ENCODE peak calls at places on chromosomes 13 and 19, in eight cellular contexts. One of them, this sample, is unnamed.

GRCh38 chr19:46198756-46199155 is 30.8 kb upstream of the IGFL1 start:
- DNase-seq in IMR-90: no peak
- DNase-seq in fibroblast of lung: peak; percentile 49
- DNase-seq in mesenchymal stem cell: no peak
- DNase-seq in body of pancreas: no peak
- DNase-seq in K562: no peak
- DNase-seq in CD8-positive, alpha-beta memory T cell: no peak
- DNase-seq in CD4-positive, CD25-positive, alpha-beta regulatory T cell: no peak
- DNase-seq in this sample: no peak

GRCh38 chr13:33009019-33009418 is 7.2 kb upstream of the KL start:
- DNase-seq in IMR-90: no peak
- DNase-seq in fibroblast of lung: no peak
- DNase-seq in mesenchymal stem cell: no peak
- DNase-seq in body of pancreas: no peak
- DNase-seq in K562: no peak
- DNase-seq in CD8-positive, alpha-beta memory T cell: no peak
- DNase-seq in CD4-positive, CD25-positive, alpha-beta regulatory T cell: no peak
- DNase-seq in this sample: no peak

GRCh38 chr13:39893808-39894207 is 238.3 kb downstream of the COG6 start:
- DNase-seq in IMR-90: no peak
- DNase-seq in fibroblast of lung: no peak
- DNase-seq in mesenchymal stem cell: no peak
- DNase-seq in body of pancreas: no peak
- DNase-seq in K562: no peak
- DNase-seq in CD8-positive, alpha-beta memory T cell: no peak
- DNase-seq in CD4-positive, CD25-positive, alpha-beta regulatory T cell: no peak
- DNase-seq in this sample: no peak

GRCh38 chr13:59880468-59880867 is 283.3 kb downstream of the DIAPH3 start:
- DNase-seq in IMR-90: peak; percentile 28
- DNase-seq in fibroblast of lung: peak; percentile 10
- DNase-seq in mesenchymal stem cell: peak; percentile 22
- DNase-seq in body of pancreas: no peak
- DNase-seq in K562: no peak
- DNase-seq in CD8-positive, alpha-beta memory T cell: no peak
- DNase-seq in CD4-positive, CD25-positive, alpha-beta regulatory T cell: no peak
- DNase-seq in this sample: no peak

GRCh38 chr19:2627319-2627829 is 75.1 kb downstream of the GNG7 start:
- DNase-seq in IMR-90: peak; percentile 99
- DNase-seq in fibroblast of lung: peak; percentile 99
- DNase-seq in mesenchymal stem cell: peak; percentile 97
- DNase-seq in body of pancreas: peak; percentile 86
- DNase-seq in K562: no peak
- DNase-seq in CD8-positive, alpha-beta memory T cell: no peak
- DNase-seq in CD4-positive, CD25-positive, alpha-beta regulatory T cell: peak; percentile 23
- DNase-seq in this sample: peak; percentile 30

GRCh38 chr19:18440421-18440877 is 2.5 kb upstream of the ISYNA1 start:
- DNase-seq in IMR-90: no peak
- DNase-seq in fibroblast of lung: no peak
- DNase-seq in mesenchymal stem cell: no peak
- DNase-seq in body of pancreas: no peak
- DNase-seq in K562: no peak
- DNase-seq in CD8-positive, alpha-beta memory T cell: no peak
- DNase-seq in CD4-positive, CD25-positive, alpha-beta regulatory T cell: peak; percentile 43
- DNase-seq in this sample: peak; percentile 83

GRCh38 chr19:10270616-10271394 is at the start of gene ICAM1:
- DNase-seq in IMR-90: peak; percentile 66
- DNase-seq in fibroblast of lung: peak; percentile 62
- DNase-seq in mesenchymal stem cell: peak; percentile 94
- DNase-seq in body of pancreas: peak; percentile 59
- DNase-seq in K562: peak; percentile 77
- DNase-seq in CD8-positive, alpha-beta memory T cell: peak; percentile 73
- DNase-seq in CD4-positive, CD25-positive, alpha-beta regulatory T cell: peak; percentile 88
- DNase-seq in this sample: peak; percentile 93

GRCh38 chr13:43127103-43127817 is 103.9 kb downstream of the DNAJC15 start:
- DNase-seq in IMR-90: no peak
- DNase-seq in fibroblast of lung: no peak
- DNase-seq in mesenchymal stem cell: peak; percentile 28
- DNase-seq in body of pancreas: no peak
- DNase-seq in K562: no peak
- DNase-seq in CD8-positive, alpha-beta memory T cell: no peak
- DNase-seq in CD4-positive, CD25-positive, alpha-beta regulatory T cell: no peak
- DNase-seq in this sample: no peak

GRCh38 chr13:60062502-60062901 is 101.2 kb downstream of the DIAPH3 start:
- DNase-seq in IMR-90: peak; percentile 51
- DNase-seq in fibroblast of lung: no peak
- DNase-seq in mesenchymal stem cell: no peak
- DNase-seq in body of pancreas: no peak
- DNase-seq in K562: no peak
- DNase-seq in CD8-positive, alpha-beta memory T cell: no peak
- DNase-seq in CD4-positive, CD25-positive, alpha-beta regulatory T cell: no peak
- DNase-seq in this sample: no peak

GRCh38 chr13:62564770-62565169 is 1149.1 kb upstream of the PCDH20 start:
- DNase-seq in IMR-90: no peak
- DNase-seq in fibroblast of lung: no peak
- DNase-seq in mesenchymal stem cell: no peak
- DNase-seq in body of pancreas: no peak
- DNase-seq in K562: no peak
- DNase-seq in CD8-positive, alpha-beta memory T cell: no peak
- DNase-seq in CD4-positive, CD25-positive, alpha-beta regulatory T cell: no peak
- DNase-seq in this sample: no peak

GRCh38 chr13:86399572-86399971 is 600.4 kb upstream of the SLITRK6 start:
- DNase-seq in IMR-90: no peak
- DNase-seq in fibroblast of lung: no peak
- DNase-seq in mesenchymal stem cell: no peak
- DNase-seq in body of pancreas: no peak
- DNase-seq in K562: no peak
- DNase-seq in CD8-positive, alpha-beta memory T cell: no peak
- DNase-seq in CD4-positive, CD25-positive, alpha-beta regulatory T cell: no peak
- DNase-seq in this sample: no peak

GRCh38 chr19:19211499-19212432 is at the start of gene NCAN:
- DNase-seq in IMR-90: no peak
- DNase-seq in fibroblast of lung: no peak
- DNase-seq in mesenchymal stem cell: no peak
- DNase-seq in body of pancreas: no peak
- DNase-seq in K562: peak; percentile 65
- DNase-seq in CD8-positive, alpha-beta memory T cell: no peak
- DNase-seq in CD4-positive, CD25-positive, alpha-beta regulatory T cell: no peak
- DNase-seq in this sample: peak; percentile 95

GRCh38 chr19:7973883-7974282 is 30.4 kb upstream of the TIMM44 start:
- DNase-seq in IMR-90: no peak
- DNase-seq in fibroblast of lung: no peak
- DNase-seq in mesenchymal stem cell: no peak
- DNase-seq in body of pancreas: no peak
- DNase-seq in K562: no peak
- DNase-seq in CD8-positive, alpha-beta memory T cell: no peak
- DNase-seq in CD4-positive, CD25-positive, alpha-beta regulatory T cell: no peak
- DNase-seq in this sample: no peak

GRCh38 chr19:23762884-23763711 is 4.4 kb upstream of the ZNF681 start:
- DNase-seq in IMR-90: peak; percentile 13
- DNase-seq in fibroblast of lung: peak; percentile 70
- DNase-seq in mesenchymal stem cell: peak; percentile 69
- DNase-seq in body of pancreas: peak; percentile 88
- DNase-seq in K562: peak; percentile 86
- DNase-seq in CD8-positive, alpha-beta memory T cell: peak; percentile 87
- DNase-seq in CD4-positive, CD25-positive, alpha-beta regulatory T cell: peak; percentile 78
- DNase-seq in this sample: peak; percentile 89

GRCh38 chr13:32029684-32030083 is 1.9 kb upstream of the FRY start:
- DNase-seq in IMR-90: no peak
- DNase-seq in fibroblast of lung: no peak
- DNase-seq in mesenchymal stem cell: no peak
- DNase-seq in body of pancreas: no peak
- DNase-seq in K562: no peak
- DNase-seq in CD8-positive, alpha-beta memory T cell: no peak
- DNase-seq in CD4-positive, CD25-positive, alpha-beta regulatory T cell: no peak
- DNase-seq in this sample: no peak

GRCh38 chr19:15464394-15465385 is at the start of gene RASAL3:
- DNase-seq in IMR-90: no peak
- DNase-seq in fibroblast of lung: no peak
- DNase-seq in mesenchymal stem cell: no peak
- DNase-seq in body of pancreas: no peak
- DNase-seq in K562: no peak
- DNase-seq in CD8-positive, alpha-beta memory T cell: peak; percentile 60
- DNase-seq in CD4-positive, CD25-positive, alpha-beta regulatory T cell: peak; percentile 85
- DNase-seq in this sample: no peak

GRCh38 chr13:18949970-18950369 is 231.7 kb downstream of the TUBA3C start:
- DNase-seq in IMR-90: no peak
- DNase-seq in fibroblast of lung: no peak
- DNase-seq in mesenchymal stem cell: no peak
- DNase-seq in body of pancreas: no peak
- DNase-seq in K562: no peak
- DNase-seq in CD8-positive, alpha-beta memory T cell: no peak
- DNase-seq in CD4-positive, CD25-positive, alpha-beta regulatory T cell: no peak
- DNase-seq in this sample: peak; percentile 22

GRCh38 chr19:13366529-13367143 is 139.6 kb downstream of the CACNA1A start:
- DNase-seq in IMR-90: peak; percentile 31
- DNase-seq in fibroblast of lung: peak; percentile 13
- DNase-seq in mesenchymal stem cell: no peak
- DNase-seq in body of pancreas: no peak
- DNase-seq in K562: peak; percentile 51
- DNase-seq in CD8-positive, alpha-beta memory T cell: no peak
- DNase-seq in CD4-positive, CD25-positive, alpha-beta regulatory T cell: no peak
- DNase-seq in this sample: peak; percentile 60

GRCh38 chr19:8576273-8576993 is 809 bp downstream of the MYO1F start:
- DNase-seq in IMR-90: no peak
- DNase-seq in fibroblast of lung: no peak
- DNase-seq in mesenchymal stem cell: no peak
- DNase-seq in body of pancreas: no peak
- DNase-seq in K562: no peak
- DNase-seq in CD8-positive, alpha-beta memory T cell: peak; percentile 2
- DNase-seq in CD4-positive, CD25-positive, alpha-beta regulatory T cell: peak; percentile 38
- DNase-seq in this sample: no peak

GRCh38 chr13:46607768-46608553 is 55.0 kb downstream of the LRCH1 start:
- DNase-seq in IMR-90: no peak
- DNase-seq in fibroblast of lung: no peak
- DNase-seq in mesenchymal stem cell: no peak
- DNase-seq in body of pancreas: no peak
- DNase-seq in K562: no peak
- DNase-seq in CD8-positive, alpha-beta memory T cell: no peak
- DNase-seq in CD4-positive, CD25-positive, alpha-beta regulatory T cell: peak; percentile 19
- DNase-seq in this sample: no peak

GRCh38 chr19:35265126-35265995 is 3.4 kb upstream of the USF2 start:
- DNase-seq in IMR-90: no peak
- DNase-seq in fibroblast of lung: no peak
- DNase-seq in mesenchymal stem cell: no peak
- DNase-seq in body of pancreas: peak; percentile 40
- DNase-seq in K562: no peak
- DNase-seq in CD8-positive, alpha-beta memory T cell: no peak
- DNase-seq in CD4-positive, CD25-positive, alpha-beta regulatory T cell: no peak
- DNase-seq in this sample: peak; percentile 26

GRCh38 chr19:36489920-36490415 is 607 bp upstream of the ZNF566 start:
- DNase-seq in IMR-90: peak; percentile 95
- DNase-seq in fibroblast of lung: peak; percentile 96
- DNase-seq in mesenchymal stem cell: no peak
- DNase-seq in body of pancreas: peak; percentile 67
- DNase-seq in K562: peak; percentile 87
- DNase-seq in CD8-positive, alpha-beta memory T cell: peak; percentile 64
- DNase-seq in CD4-positive, CD25-positive, alpha-beta regulatory T cell: peak; percentile 89
- DNase-seq in this sample: peak; percentile 92

GRCh38 chr13:62209539-62209938 is 793.9 kb upstream of the PCDH20 start:
- DNase-seq in IMR-90: no peak
- DNase-seq in fibroblast of lung: no peak
- DNase-seq in mesenchymal stem cell: no peak
- DNase-seq in body of pancreas: no peak
- DNase-seq in K562: no peak
- DNase-seq in CD8-positive, alpha-beta memory T cell: no peak
- DNase-seq in CD4-positive, CD25-positive, alpha-beta regulatory T cell: no peak
- DNase-seq in this sample: no peak

DNA sequence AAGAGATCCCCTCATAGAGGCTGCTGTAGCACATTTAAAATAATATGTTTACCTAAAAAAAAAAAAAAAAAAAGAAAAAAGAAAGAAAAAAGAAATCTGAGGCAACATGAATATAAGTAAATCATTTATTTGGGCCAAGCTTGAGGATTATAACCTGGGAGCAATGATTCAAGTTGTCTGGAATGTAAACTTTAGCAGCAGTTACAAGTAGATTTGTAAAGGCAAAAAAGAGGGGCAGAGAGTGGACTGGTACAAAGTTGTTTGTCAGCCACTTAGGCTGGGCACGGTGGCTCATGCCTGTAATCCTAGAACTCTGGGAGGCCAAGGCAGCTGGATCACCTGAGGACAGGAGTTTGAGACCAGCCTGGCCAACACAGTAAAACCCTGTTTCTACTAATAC is 11.3 kb downstream of the ZNF43 start:
- DNase-seq in IMR-90: peak; percentile 47
- DNase-seq in fibroblast of lung: peak; percentile 37
- DNase-seq in mesenchymal stem cell: no peak
- DNase-seq in body of pancreas: no peak
- DNase-seq in K562: no peak
- DNase-seq in CD8-positive, alpha-beta memory T cell: no peak
- DNase-seq in CD4-positive, CD25-positive, alpha-beta regulatory T cell: no peak
- DNase-seq in this sample: no peak
- H3K36me3 ChIP-seq in IMR-90: peaks cover 13% of the 10 kb centered on the region
- H3K36me3 ChIP-seq in fibroblast of lung: no peaks in the 10 kb centered on the region
- H3K36me3 ChIP-seq in mesenchymal stem cell: peaks cover 42% of the 10 kb centered on the region
- H3K36me3 ChIP-seq in body of pancreas: no peaks in the 10 kb centered on the region
- H3K36me3 ChIP-seq in K562: peaks cover 11% of the 10 kb centered on the region
- H3K36me3 ChIP-seq in CD8-positive, alpha-beta memory T cell: peaks cover 5% of the 10 kb centered on the region
- H3K36me3 ChIP-seq in CD4-positive, CD25-positive, alpha-beta regulatory T cell: peaks cover 23% of the 10 kb centered on the region
- H3K36me3 ChIP-seq in this sample: peaks cover 6% of the 10 kb centered on the region

GRCh38 chr13:23609414-23610186 is 39.4 kb downstream of the TNFRSF19 start:
- DNase-seq in IMR-90: peak; percentile 77
- DNase-seq in fibroblast of lung: peak; percentile 77
- DNase-seq in mesenchymal stem cell: peak; percentile 22
- DNase-seq in body of pancreas: no peak
- DNase-seq in K562: no peak
- DNase-seq in CD8-positive, alpha-beta memory T cell: no peak
- DNase-seq in CD4-positive, CD25-positive, alpha-beta regulatory T cell: peak; percentile 34
- DNase-seq in this sample: no peak
- H3K4me3 ChIP-seq in IMR-90: peak overlapping the region; percentile 4
- H3K4me3 ChIP-seq in fibroblast of lung: peak overlapping the region; percentile 5
- H3K4me3 ChIP-seq in mesenchymal stem cell: no peak overlapping the region
- H3K4me3 ChIP-seq in body of pancreas: no peak overlapping the region
- H3K4me3 ChIP-seq in K562: no peak overlapping the region
- H3K4me3 ChIP-seq in CD8-positive, alpha-beta memory T cell: no peak overlapping the region
- H3K4me3 ChIP-seq in CD4-positive, CD25-positive, alpha-beta regulatory T cell: peak overlapping the region; percentile 63
- H3K4me3 ChIP-seq in this sample: no peak overlapping the region

DNA sequence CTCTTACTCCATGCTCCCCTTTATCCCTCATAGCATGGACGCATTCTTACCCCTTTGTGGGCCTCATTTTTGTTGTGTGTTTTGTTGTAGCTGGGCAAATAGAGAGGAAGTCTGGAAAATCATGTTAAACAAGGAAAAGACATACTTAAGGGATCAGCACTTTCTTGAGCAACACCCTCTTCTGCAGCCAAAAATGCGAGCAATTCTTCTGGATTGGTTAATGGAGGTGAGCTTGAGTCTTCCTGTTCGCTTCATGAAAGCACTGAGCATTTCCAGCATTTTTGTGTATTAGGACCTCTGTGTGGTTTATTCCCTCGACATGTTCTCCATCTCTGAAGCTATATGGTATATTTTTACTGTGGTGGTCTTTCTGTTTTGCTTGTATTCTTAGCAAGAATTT is 5.5 kb downstream of the CCNE1 start:
- DNase-seq in IMR-90: no peak
- DNase-seq in fibroblast of lung: no peak
- DNase-seq in mesenchymal stem cell: no peak
- DNase-seq in body of pancreas: no peak
- DNase-seq in K562: no peak
- DNase-seq in CD8-positive, alpha-beta memory T cell: no peak
- DNase-seq in CD4-positive, CD25-positive, alpha-beta regulatory T cell: no peak
- DNase-seq in this sample: no peak
- H3K36me3 ChIP-seq in IMR-90: peaks cover 8% of the 10 kb centered on the region
- H3K36me3 ChIP-seq in fibroblast of lung: no peaks in the 10 kb centered on the region
- H3K36me3 ChIP-seq in mesenchymal stem cell: peaks cover 19% of the 10 kb centered on the region
- H3K36me3 ChIP-seq in body of pancreas: no peaks in the 10 kb centered on the region
- H3K36me3 ChIP-seq in K562: peaks cover 73% of the 10 kb centered on the region
- H3K36me3 ChIP-seq in CD8-positive, alpha-beta memory T cell: no peaks in the 10 kb centered on the region
- H3K36me3 ChIP-seq in CD4-positive, CD25-positive, alpha-beta regulatory T cell: peaks cover 11% of the 10 kb centered on the region
- H3K36me3 ChIP-seq in this sample: peaks cover 17% of the 10 kb centered on the region

GRCh38 chr19:45076851-45077730 is 813 bp upstream of the ZNF296 start:
- DNase-seq in IMR-90: no peak
- DNase-seq in fibroblast of lung: no peak
- DNase-seq in mesenchymal stem cell: no peak
- DNase-seq in body of pancreas: no peak
- DNase-seq in K562: no peak
- DNase-seq in CD8-positive, alpha-beta memory T cell: no peak
- DNase-seq in CD4-positive, CD25-positive, alpha-beta regulatory T cell: no peak
- DNase-seq in this sample: peak; percentile 68
- H3K4me3 ChIP-seq in IMR-90: no peak overlapping the region
- H3K4me3 ChIP-seq in fibroblast of lung: no peak overlapping the region
- H3K4me3 ChIP-seq in mesenchymal stem cell: no peak overlapping the region
- H3K4me3 ChIP-seq in body of pancreas: no peak overlapping the region
- H3K4me3 ChIP-seq in K562: peak overlapping the region; percentile 77
- H3K4me3 ChIP-seq in CD8-positive, alpha-beta memory T cell: peak overlapping the region; percentile 57
- H3K4me3 ChIP-seq in CD4-positive, CD25-positive, alpha-beta regulatory T cell: peak overlapping the region; percentile 51
- H3K4me3 ChIP-seq in this sample: peak overlapping the region; percentile 86

This sample was measured in H7.